ENCODE peak calls at places on chromosomes 13 and 19, in six cellular contexts. D is Caco-2, N is pancreas, Y is body of pancreas, H is H1, T is thoracic aorta. R is an unnamed sample. For H3K27me3, the result is how much of the 10 kb centered on the place peaks cover.

GRCh38 chr13:60540276-60540675 is 143.3 kb downstream of the TDRD3 start:
- DNase-seq in D (no peak), N (no peak), Y (no peak), H (no peak), T (no peak), R (no peak)

GRCh38 chr19:33406521-33407139 is 33.1 kb downstream of the CEBPG start:
- DNase-seq in D (peak), N (peak), Y (peak), H (peak), T (peak), R (peak)

GRCh38 chr13:113582841-113583631 is 1.5 kb upstream of the TFDP1 start:
- DNase-seq in D (peak), N (peak), Y (no peak), H (no peak), T (no peak), R (peak)

GRCh38 chr19:54369082-54369691 is 4.5 kb upstream of the LAIR1 start:
- DNase-seq in D (no peak), N (no peak), Y (no peak), H (no peak), T (no peak), R (no peak)

GRCh38 chr13:30744056-30744684 is 8.8 kb downstream of the ALOX5AP start:
- DNase-seq in D (no peak), N (no peak), Y (peak), H (no peak), T (no peak), R (no peak)

GRCh38 chr19:15463865-15464371 is 426 bp downstream of the RASAL3 start:
- DNase-seq in D (no peak), N (no peak), Y (no peak), H (no peak), T (no peak), R (no peak)

GRCh38 chr13:101640797-101641400 is 188.4 kb downstream of the ITGBL1 start:
- DNase-seq in D (no peak), N (no peak), Y (no peak), H (no peak), T (no peak), R (no peak)

GRCh38 chr13:112965103-112965502 is 3.9 kb upstream of the MCF2L start:
- DNase-seq in D (peak), N (no peak), Y (no peak), H (no peak), T (no peak), R (no peak)

GRCh38 chr19:13234518-13234917 is 84.3 kb downstream of the IER2 start:
- DNase-seq in D (peak), N (peak), Y (peak), H (peak), T (no peak), R (peak)

GRCh38 chr13:98033277-98034247 is 80.1 kb downstream of the IPO5 start:
- DNase-seq in D (peak), N (no peak), Y (peak), H (no peak), T (no peak), R (no peak)

GRCh38 chr19:10260141-10260584 is 8.1 kb downstream of the MRPL4 start:
- DNase-seq in D (no peak), N (no peak), Y (no peak), H (no peak), T (no peak), R (no peak)

GRCh38 chr19:44608391-44608821 is 5.0 kb upstream of the IGSF23 start:
- DNase-seq in D (no peak), N (no peak), Y (no peak), H (no peak), T (no peak), R (no peak)

GRCh38 chr13:35530147-35530546 is 53.7 kb upstream of the MAB21L1 start:
- DNase-seq in D (no peak), N (no peak), Y (no peak), H (no peak), T (no peak), R (no peak)

GRCh38 chr19:36915992-36916830 is at the start of the genes ZNF568 and ZNF829:
- DNase-seq in D (peak), N (peak), Y (peak), H (peak), T (peak), R (peak)
- TF ChIP-seq CTCF in D (no peak), N (peak), Y (no peak), H (peak), T (peak), R (peak)

DNA sequence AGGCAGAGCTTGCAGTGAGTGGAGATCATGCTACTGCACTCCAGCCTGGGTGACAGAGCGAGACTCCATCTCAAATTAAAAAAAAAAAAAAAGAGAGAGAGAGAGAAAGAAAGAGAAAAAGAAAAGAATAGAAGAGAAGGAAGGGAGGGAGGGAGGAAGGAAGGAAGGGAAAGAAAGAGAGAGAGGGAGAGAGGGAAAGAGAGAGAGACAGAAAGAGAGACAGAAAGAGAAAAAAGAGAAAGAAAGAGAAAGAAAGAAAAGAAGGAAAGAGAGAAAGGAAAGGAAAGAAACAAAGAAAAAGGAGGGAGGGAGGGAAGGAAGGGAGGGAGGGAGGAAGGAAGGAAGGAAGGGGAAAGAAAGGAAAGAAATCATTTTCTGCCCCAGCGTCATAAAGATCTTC is 7.0 kb upstream of the UNC13A start:
- DNase-seq in D (no peak), N (no peak), Y (no peak), H (no peak), T (no peak), R (no peak)
- H3K27me3 ChIP-seq in D (under half), N (under half), Y (under half), H (under half), T (under half), R (under half)

DNA sequence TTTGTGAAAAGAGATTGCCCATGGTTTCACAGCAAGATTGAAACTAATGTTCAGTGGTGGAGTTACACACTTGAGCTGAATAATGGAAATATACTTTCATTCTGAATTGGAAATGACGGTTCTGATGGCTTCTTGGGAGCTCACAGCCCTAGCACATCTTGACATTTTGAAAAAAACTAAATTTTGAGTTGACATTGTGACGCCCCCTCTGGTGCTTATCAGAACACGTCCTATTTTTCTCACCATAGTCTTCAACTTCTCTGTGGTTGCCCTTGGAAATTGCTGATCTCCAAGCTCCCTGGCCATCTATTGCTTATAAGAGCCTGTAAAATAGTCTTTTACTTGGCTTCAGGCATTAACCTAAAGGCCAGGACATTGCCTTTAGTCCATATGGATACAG is 202.1 kb downstream of the OXGR1 start:
- DNase-seq in D (no peak), N (no peak), Y (no peak), H (no peak), T (no peak), R (no peak)
- TF ChIP-seq CTCF in D (no peak), N (no peak), Y (no peak), H (no peak), T (no peak), R (no peak)

DNA sequence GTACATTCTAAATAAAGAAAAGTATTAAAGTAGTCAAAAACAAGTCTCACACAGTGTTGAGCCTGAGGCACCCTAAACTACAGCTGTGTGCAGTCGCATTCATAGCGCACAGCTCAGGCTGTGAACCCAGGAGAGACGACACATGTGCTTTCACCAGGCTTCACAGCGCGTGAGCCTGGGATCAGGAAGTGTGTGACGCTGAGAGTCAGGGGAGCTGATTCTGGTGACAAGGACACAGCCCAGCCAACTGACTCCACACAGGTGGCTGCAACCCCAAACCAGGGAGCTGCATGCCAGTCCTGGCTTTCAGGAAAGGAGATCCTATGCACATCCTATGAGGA is 41.6 kb downstream of the COL4A1 start:
- DNase-seq in D (no peak), N (no peak), Y (no peak), H (no peak), T (no peak), R (no peak)
- H3K27me3 ChIP-seq in D (under half), N (under half), Y (under half), H (under half), T (under half), R (under half)

DNA sequence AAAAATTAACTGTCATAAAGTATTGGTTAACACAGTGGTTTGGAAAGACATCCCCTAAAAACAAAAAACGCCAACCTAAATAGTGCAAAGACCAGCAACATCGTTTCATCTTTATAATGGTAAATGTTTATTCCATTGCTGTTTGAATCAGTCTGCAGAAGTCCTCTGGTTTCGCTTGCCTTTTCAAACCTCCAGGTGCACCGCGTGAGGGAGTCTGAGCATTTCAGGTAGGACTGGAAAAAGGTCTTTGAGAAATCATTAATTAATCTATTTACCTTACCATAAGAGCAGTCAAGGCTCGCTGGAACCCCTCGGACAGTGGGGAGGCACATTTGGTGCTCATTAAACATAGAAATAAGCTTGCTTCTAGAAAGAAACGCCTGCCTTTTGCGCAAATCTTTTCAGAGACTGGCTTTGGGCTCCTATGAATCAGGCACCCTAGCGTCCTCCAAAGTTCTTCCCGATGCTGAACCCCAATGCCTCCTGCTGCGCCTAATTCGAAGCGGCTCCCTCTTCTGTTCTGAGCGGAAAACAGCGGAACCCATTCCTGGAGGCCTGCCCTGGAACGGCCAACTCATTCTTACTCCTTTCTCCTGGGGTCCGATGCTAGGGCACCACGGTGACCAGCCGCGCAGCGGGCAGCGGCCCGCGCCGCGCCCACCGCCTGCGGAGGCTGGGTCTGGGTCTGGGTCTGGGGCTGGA is 942 bp upstream of the MTUS2 start:
- DNase-seq in D (no peak), N (no peak), Y (peak), H (no peak), T (no peak), R (no peak)
- TF ChIP-seq CTCF in D (no peak), N (no peak), Y (no peak), H (peak), T (no peak), R (no peak)

DNA sequence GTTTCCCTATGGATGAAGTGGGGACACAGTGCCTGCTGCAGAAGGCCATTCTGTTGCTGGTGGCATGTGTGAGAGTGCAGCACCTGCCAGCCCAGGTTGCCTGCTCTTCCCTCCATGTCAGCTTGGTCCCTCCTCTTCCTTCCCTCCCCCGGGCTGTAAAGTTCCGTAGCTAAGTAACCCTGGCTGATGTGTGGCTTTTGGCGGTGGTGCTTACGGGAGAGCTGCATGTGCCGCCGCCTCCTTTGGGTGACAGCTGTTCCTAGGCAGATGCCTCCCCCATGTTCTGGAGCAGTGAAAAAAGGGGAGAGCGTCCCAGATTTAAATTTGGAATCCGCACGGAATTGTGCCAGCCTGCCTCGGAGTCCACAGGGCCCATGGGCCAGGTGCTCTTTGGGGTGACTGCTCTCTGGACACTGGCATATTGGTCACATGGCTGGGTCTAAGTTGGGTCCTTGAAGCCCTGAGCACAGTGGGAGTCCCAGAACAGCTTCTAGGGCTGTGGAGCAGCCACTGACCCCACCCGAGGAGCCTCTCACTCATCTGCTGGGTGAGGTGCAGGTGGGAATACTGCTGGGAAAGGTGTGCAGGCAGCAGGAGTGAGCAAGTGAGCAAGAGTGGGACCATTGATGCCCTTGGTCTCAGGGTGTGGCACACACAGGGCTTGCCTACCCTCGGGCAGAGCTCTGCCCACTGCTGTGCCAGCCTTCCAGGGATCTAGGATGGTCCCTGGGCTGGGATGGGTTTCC is 33.1 kb upstream of the ZNF536 start:
- DNase-seq in D (no peak), N (no peak), Y (no peak), H (no peak), T (no peak), R (no peak)
- H3K27me3 ChIP-seq in D (under half), N (under half), Y (under half), H (under half), T (under half), R (under half)

GRCh38 chr19:858868-859843 is at the start of gene CFD:
- DNase-seq in D (no peak), N (no peak), Y (no peak), H (no peak), T (no peak), R (peak)

GRCh38 chr19:861099-861755 is 1.8 kb downstream of the CFD start:
- DNase-seq in D (no peak), N (no peak), Y (no peak), H (no peak), T (no peak), R (no peak)

GRCh38 chr19:862529-863304 is 3.3 kb downstream of the CFD start:
- DNase-seq in D (peak), N (peak), Y (peak), H (peak), T (no peak), R (peak)

GRCh38 chr19:861756-862528 is 2.5 kb downstream of the CFD start:
- DNase-seq in D (peak), N (peak), Y (peak), H (peak), T (no peak), R (peak)

GRCh38 chr19:860481-861098 is 1.1 kb downstream of the CFD start:
- DNase-seq in D (peak), N (no peak), Y (peak), H (no peak), T (no peak), R (peak)
- TF ChIP-seq CTCF in D (peak), N (no peak), Y (no peak), H (peak), T (no peak), R (no peak)

DNA sequence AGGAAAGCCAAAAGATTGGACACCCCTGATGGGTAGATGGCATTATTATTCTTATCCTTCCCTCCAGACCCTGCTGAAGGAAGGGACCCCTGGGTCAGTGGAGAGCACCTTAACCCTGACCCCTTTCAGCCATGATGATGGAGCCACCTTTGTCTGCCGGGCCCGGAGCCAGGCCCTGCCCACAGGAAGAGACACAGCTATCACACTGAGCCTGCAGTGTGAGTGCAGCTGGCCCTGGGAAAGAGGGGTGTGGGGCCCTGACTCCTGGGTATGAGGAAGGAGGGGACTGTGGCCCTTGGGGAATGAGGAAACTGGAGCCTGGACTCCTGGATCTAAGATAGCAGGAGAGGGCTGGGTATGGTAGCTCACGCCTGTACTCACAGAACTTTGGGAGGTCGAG is 2.7 kb downstream of the KIRREL2 start:
- DNase-seq in D (no peak), N (peak), Y (peak), H (no peak), T (no peak), R (no peak)
- H3K27me3 ChIP-seq in D (under half), N (under half), Y (under half), H (half or more), T (under half), R (under half)

GRCh38 chr13:100442095-100442832 is 146.3 kb downstream of the GGACT start:
- DNase-seq in D (no peak), N (no peak), Y (no peak), H (no peak), T (no peak), R (no peak)
- TF ChIP-seq CTCF in D (no peak), N (no peak), Y (no peak), H (no peak), T (no peak), R (no peak)

GRCh38 chr13:92460479-92460878 is 766.1 kb upstream of the GPC6 start:
- DNase-seq in D (no peak), N (peak), Y (peak), H (no peak), T (no peak), R (no peak)
- H3K27me3 ChIP-seq in D (under half), N (under half), Y (under half), H (under half), T (under half), R (under half)

R was measured in psoas muscle.